ENCODE peak calls at places on chromosomes 12 and 14, in ten cellular contexts. U is GM23248, L is tibial nerve, J is pancreas, B is MM.1S, X is A549, R is PC-9, Q is GM12878, K is adrenal gland, E is HFF-Myc. W is an unnamed sample.

GRCh38 chr14:77098470-77099353 is 654 bp downstream of the CIPC start:
- DNase-seq in Q (no peak), B (no peak), U (peak; percentile 57), J (peak; percentile 70), L (peak; percentile 41), R (peak; percentile 41), K (peak; percentile 81), E (no peak), X (peak; percentile 29), W (no peak)

GRCh38 chr14:95307402-95308041 is 12.2 kb downstream of the CLMN start:
- DNase-seq in B (no peak), U (no peak), Q (no peak), E (no peak), X (no peak), K (no peak), L (no peak), R (no peak), J (no peak), W (no peak)

GRCh38 chr12:34390846-34391700 is 368.8 kb downstream of the ALG10 start:
- DNase-seq in X (no peak), R (no peak), L (no peak), Q (no peak), E (no peak), B (no peak), J (no peak), K (no peak), U (no peak), W (no peak)

GRCh38 chr12:40693503-40693863 is 1.2 kb downstream of the CNTN1 start:
- DNase-seq in Q (no peak), K (peak; percentile 66), L (peak; percentile 49), B (no peak), X (peak; percentile 77), J (no peak), R (no peak), E (no peak), U (peak; percentile 43), W (no peak)

GRCh38 chr12:107360472-107360871 is 267.1 kb upstream of the CRY1 start:
- DNase-seq in X (no peak), R (no peak), K (no peak), E (no peak), Q (no peak), U (no peak), J (no peak), B (no peak), L (no peak), W (no peak)

GRCh38 chr12:132353811-132354210 is 24.4 kb upstream of the GALNT9 start:
- DNase-seq in K (no peak), L (no peak), J (no peak), U (no peak), Q (no peak), E (no peak), B (no peak), X (no peak), R (no peak), W (no peak)

GRCh38 chr14:49977126-49977841 is 84.4 kb downstream of the ARF6 start:
- DNase-seq in K (no peak), Q (no peak), J (no peak), R (no peak), L (no peak), B (no peak), E (no peak), X (no peak), U (no peak), W (peak; percentile 48)

GRCh38 chr14:35480119-35480769 is 53.7 kb upstream of the INSM2 start:
- DNase-seq in L (no peak), J (no peak), R (no peak), K (no peak), E (no peak), U (peak; percentile 12), Q (peak; percentile 35), X (no peak), B (peak; percentile 8), W (no peak)

GRCh38 chr12:110253176-110253575 is 27.9 kb upstream of the ATP2A2 start:
- DNase-seq in E (no peak), J (peak; percentile 50), L (peak; percentile 17), B (peak; percentile 15), K (peak; percentile 93), R (no peak), Q (no peak), X (no peak), U (peak; percentile 34), W (no peak)

GRCh38 chr14:64771161-64771560 is 66.9 kb downstream of the PLEKHG3 start:
- DNase-seq in R (no peak), K (no peak), B (no peak), X (no peak), L (no peak), Q (no peak), E (no peak), U (no peak), J (no peak), W (no peak)

GRCh38 chr12:20264608-20265114 is 103.7 kb upstream of the PDE3A start:
- DNase-seq in L (no peak), J (no peak), E (no peak), Q (no peak), U (no peak), R (no peak), B (no peak), X (no peak), K (no peak), W (no peak)

GRCh38 chr12:54958048-54958658 is 26.4 kb downstream of the TESPA1 start:
- DNase-seq in X (peak; percentile 22), R (peak; percentile 27), E (peak; percentile 32), J (peak; percentile 24), U (peak; percentile 77), Q (peak; percentile 44), K (peak; percentile 60), L (peak; percentile 57), B (peak; percentile 76), W (no peak)

GRCh38 chr12:109890620-109891019 is 9.5 kb upstream of the TCHP start:
- DNase-seq in B (no peak), R (no peak), K (no peak), U (no peak), E (no peak), J (no peak), X (no peak), L (no peak), Q (no peak), W (no peak)

GRCh38 chr14:23406725-23407355 is 1.2 kb downstream of the MYH6 start:
- DNase-seq in E (no peak), J (no peak), K (no peak), B (no peak), L (no peak), U (no peak), R (no peak), X (no peak), Q (no peak), W (no peak)

GRCh38 chr12:5909560-5909959 is 35.5 kb downstream of the ANO2 start:
- DNase-seq in X (no peak), K (peak; percentile 18), Q (no peak), R (no peak), B (no peak), J (no peak), E (no peak), L (no peak), U (no peak), W (no peak)

GRCh38 chr12:76762556-76762955 is 1.4 kb upstream of the ZDHHC17 start:
- DNase-seq in R (no peak), L (no peak), K (no peak), U (peak; percentile 22), B (no peak), X (no peak), J (no peak), E (no peak), Q (no peak), W (no peak)

GRCh38 chr12:51368640-51369517 is 22.3 kb downstream of the GALNT6 start:
- DNase-seq in J (peak; percentile 27), U (no peak), R (no peak), B (peak; percentile 98), Q (peak; percentile 95), K (peak; percentile 62), E (no peak), X (no peak), L (no peak), W (peak; percentile 99)

GRCh38 chr12:65121049-65121955 is at the start of gene WIF1:
- DNase-seq in E (no peak), Q (no peak), B (no peak), R (peak; percentile 23), J (peak; percentile 18), U (peak; percentile 38), K (no peak), X (no peak), L (no peak), W (no peak)

GRCh38 chr14:103886304-103887169 is 39.2 kb upstream of the PPP1R13B start:
- DNase-seq in J (no peak), K (no peak), Q (no peak), X (no peak), U (no peak), B (no peak), L (no peak), R (no peak), E (no peak), W (no peak)

GRCh38 chr14:91351508-91351853 is 66.1 kb downstream of the CCDC88C start:
- DNase-seq in J (no peak), K (no peak), B (no peak), E (no peak), R (no peak), X (no peak), L (no peak), U (no peak), Q (no peak), W (no peak)
- H3K4me3 ChIP-seq in J (no peak overlapping the region), K (no peak overlapping the region), B (peak overlapping the region; percentile 20), E (no peak overlapping the region), R (no peak overlapping the region), X (no peak overlapping the region), L (no peak overlapping the region), U (no peak overlapping the region), Q (peak overlapping the region; percentile 38), W (peak overlapping the region; percentile 43)

DNA sequence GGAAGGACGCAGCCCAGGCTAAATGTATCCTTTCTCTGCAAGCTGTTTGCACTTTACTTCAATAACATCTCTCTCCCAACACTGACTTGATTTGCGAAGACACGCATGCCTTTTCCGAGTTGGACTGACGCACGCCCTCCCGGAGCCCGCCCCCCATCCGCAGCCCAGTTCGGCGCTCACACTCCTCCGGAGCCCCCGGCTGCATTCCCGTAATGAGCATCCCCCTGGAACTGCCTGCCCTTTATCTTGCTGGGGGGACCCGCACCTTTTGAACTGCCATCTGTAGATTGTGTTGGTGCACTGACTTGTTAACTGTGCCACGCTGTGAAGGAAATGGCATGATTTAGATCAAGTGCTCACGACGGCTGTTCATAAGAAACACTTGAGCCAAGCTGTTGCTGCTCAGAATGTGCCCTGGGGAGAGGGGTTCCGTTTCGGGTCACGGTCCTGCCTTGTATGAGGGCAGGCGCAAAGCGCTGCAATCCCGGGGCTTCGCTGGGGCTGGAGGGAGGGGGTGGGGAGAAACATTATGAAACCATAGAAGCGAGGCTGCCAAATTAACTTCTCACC is 176.6 kb upstream of the CDKN3 start:
- DNase-seq in E (no peak), U (peak; percentile 47), Q (no peak), K (no peak), J (no peak), R (no peak), B (no peak), L (no peak), X (no peak), W (no peak)
- H3K4me3 ChIP-seq in E (no peak overlapping the region), U (peak overlapping the region; percentile 69), Q (no peak overlapping the region), K (no peak overlapping the region), J (no peak overlapping the region), R (no peak overlapping the region), B (no peak overlapping the region), L (peak overlapping the region; percentile 1), X (no peak overlapping the region), W (no peak overlapping the region)

GRCh38 chr14:97458302-97459137 is 661.3 kb downstream of the VRK1 start:
- DNase-seq in X (no peak), Q (no peak), J (peak; percentile 31), U (no peak), K (no peak), R (no peak), E (no peak), L (no peak), B (no peak), W (no peak)
- H3K4me3 ChIP-seq in X (no peak overlapping the region), Q (no peak overlapping the region), J (peak overlapping the region; percentile 15), U (no peak overlapping the region), K (no peak overlapping the region), R (no peak overlapping the region), E (no peak overlapping the region), L (no peak overlapping the region), B (no peak overlapping the region), W (no peak overlapping the region)

GRCh38 chr12:716506-716905 is 35.9 kb upstream of the WNK1 start:
- DNase-seq in B (no peak), U (peak; percentile 18), X (no peak), J (no peak), R (no peak), L (no peak), Q (no peak), E (no peak), K (no peak), W (no peak)
- H3K4me3 ChIP-seq in B (no peak overlapping the region), U (no peak overlapping the region), X (no peak overlapping the region), J (no peak overlapping the region), R (no peak overlapping the region), L (no peak overlapping the region), Q (no peak overlapping the region), E (no peak overlapping the region), K (no peak overlapping the region), W (no peak overlapping the region)

W was measured in Jurkat, Clone E6-1.